ENCODE peak calls at places on chromosomes 16 and 17, in four cellular contexts. One of them, this sample, is unnamed.

GRCh38 chr17:57986841-57987581 is 1.0 kb downstream of the VEZF1 start:
- DNase-seq in MG63: peak; percentile 74
- DNase-seq in testis: peak; percentile 58
- DNase-seq in heart left ventricle: peak; percentile 64
- DNase-seq in this sample: no peak

GRCh38 chr17:978110-979093 is 1.2 kb downstream of the NXN start:
- DNase-seq in testis: no peak
- DNase-seq in heart left ventricle: peak; percentile 51
- DNase-seq in MG63: peak; percentile 49
- DNase-seq in this sample: no peak

GRCh38 chr17:48593126-48593829 is at the start of gene HOXB5:
- DNase-seq in MG63: no peak
- DNase-seq in heart left ventricle: no peak
- DNase-seq in testis: no peak
- DNase-seq in this sample: no peak

GRCh38 chr16:50207652-50208051 is 54.5 kb downstream of the TENT4B start:
- DNase-seq in testis: no peak
- DNase-seq in heart left ventricle: no peak
- DNase-seq in MG63: peak; percentile 12
- DNase-seq in this sample: no peak

GRCh38 chr16:29154676-29155121 is 169.8 kb downstream of the LAT start:
- DNase-seq in testis: no peak
- DNase-seq in heart left ventricle: peak; percentile 47
- DNase-seq in MG63: no peak
- DNase-seq in this sample: no peak

GRCh38 chr16:10362077-10362863 is 23.6 kb upstream of the ATF7IP2 start:
- DNase-seq in heart left ventricle: no peak
- DNase-seq in MG63: no peak
- DNase-seq in testis: no peak
- DNase-seq in this sample: peak; percentile 50

GRCh38 chr17:81636505-81637288 is at the start of the genes NPLOC4 and TSPAN10:
- DNase-seq in heart left ventricle: peak; percentile 88
- DNase-seq in testis: peak; percentile 82
- DNase-seq in MG63: peak; percentile 83
- DNase-seq in this sample: peak; percentile 85

GRCh38 chr16:24686678-24687077 is 42.8 kb upstream of the TNRC6A start:
- DNase-seq in MG63: no peak
- DNase-seq in testis: no peak
- DNase-seq in heart left ventricle: no peak
- DNase-seq in this sample: no peak

GRCh38 chr16:3003582-3004270 is 9.0 kb upstream of the CLDN9 start:
- DNase-seq in MG63: peak; percentile 100
- DNase-seq in heart left ventricle: peak; percentile 97
- DNase-seq in testis: peak; percentile 98
- DNase-seq in this sample: peak; percentile 98
- H3K4me3 ChIP-seq in MG63: peak overlapping the region; percentile 33
- H3K4me3 ChIP-seq in heart left ventricle: peak overlapping the region; percentile 37
- H3K4me3 ChIP-seq in testis: peak overlapping the region; percentile 27
- H3K4me3 ChIP-seq in this sample: no peak overlapping the region

GRCh38 chr16:2482181-2483107 is 7.5 kb downstream of the TBC1D24 start:
- DNase-seq in heart left ventricle: peak; percentile 68
- DNase-seq in testis: peak; percentile 71
- DNase-seq in MG63: peak; percentile 80
- DNase-seq in this sample: no peak
- H3K4me3 ChIP-seq in heart left ventricle: no peak overlapping the region
- H3K4me3 ChIP-seq in testis: no peak overlapping the region
- H3K4me3 ChIP-seq in MG63: no peak overlapping the region
- H3K4me3 ChIP-seq in this sample: no peak overlapping the region

DNA sequence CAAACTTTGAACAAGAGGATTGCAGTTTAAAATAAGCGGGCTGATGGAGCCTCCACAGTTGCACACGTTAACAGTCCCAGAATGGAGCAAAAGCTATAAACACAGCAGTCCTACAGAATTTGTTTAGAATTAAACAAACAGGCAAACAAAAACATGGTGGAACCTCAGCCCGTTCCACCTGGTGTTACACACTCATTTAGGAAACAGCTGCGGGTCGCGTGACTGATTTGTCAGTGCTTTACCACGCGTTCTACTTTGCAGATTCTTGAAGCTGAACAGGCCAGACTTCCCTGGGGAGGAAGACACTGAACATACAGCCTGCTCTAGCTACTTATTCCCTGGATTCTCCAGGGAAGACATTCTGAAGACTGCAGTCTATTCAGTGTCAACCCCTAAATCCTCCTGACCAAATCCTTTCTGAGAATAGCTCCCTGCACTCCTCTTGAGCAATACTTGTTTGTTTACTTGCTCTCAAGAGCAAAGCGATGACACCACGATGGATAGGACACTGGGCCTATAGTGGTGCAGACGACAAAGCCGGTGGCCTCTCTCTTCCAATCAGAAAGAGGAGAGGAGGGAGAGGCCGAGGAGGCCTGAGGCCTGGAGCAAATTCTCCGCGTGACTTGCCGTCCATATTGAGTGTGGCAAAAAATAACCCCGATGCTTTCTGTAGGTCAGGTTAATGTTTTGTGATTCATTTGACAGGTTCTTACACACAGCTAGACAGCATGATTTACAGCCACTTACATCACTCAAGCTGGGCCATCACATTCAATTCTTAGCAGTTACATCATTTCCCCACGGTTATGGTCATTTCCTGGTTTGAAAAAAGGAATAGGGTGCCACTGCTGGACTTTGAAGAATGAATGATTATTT is 4.0 kb upstream of the MAP1LC3B start:
- DNase-seq in heart left ventricle: peak; percentile 96
- DNase-seq in MG63: peak; percentile 93
- DNase-seq in testis: peak; percentile 97
- DNase-seq in this sample: peak; percentile 93
- H3K4me3 ChIP-seq in heart left ventricle: peak overlapping the region; percentile 42
- H3K4me3 ChIP-seq in MG63: no peak overlapping the region
- H3K4me3 ChIP-seq in testis: no peak overlapping the region
- H3K4me3 ChIP-seq in this sample: peak overlapping the region; percentile 27

GRCh38 chr16:56993204-56993603 is 3.8 kb downstream of the NLRC5 start:
- DNase-seq in heart left ventricle: no peak
- DNase-seq in testis: no peak
- DNase-seq in MG63: no peak
- DNase-seq in this sample: no peak

GRCh38 chr16:56988948-56989945 is at the start of gene NLRC5:
- DNase-seq in testis: peak; percentile 87
- DNase-seq in heart left ventricle: peak; percentile 90
- DNase-seq in MG63: peak; percentile 96
- DNase-seq in this sample: peak; percentile 88

GRCh38 chr16:56988161-56988947 is 1.0 kb upstream of the NLRC5 start:
- DNase-seq in testis: no peak
- DNase-seq in MG63: no peak
- DNase-seq in heart left ventricle: no peak
- DNase-seq in this sample: no peak

GRCh38 chr16:56989988-56990387 is 631 bp downstream of the NLRC5 start:
- DNase-seq in heart left ventricle: no peak
- DNase-seq in MG63: no peak
- DNase-seq in testis: no peak
- DNase-seq in this sample: no peak

GRCh38 chr16:56990407-56991286 is 1.3 kb downstream of the NLRC5 start:
- DNase-seq in heart left ventricle: no peak
- DNase-seq in testis: no peak
- DNase-seq in MG63: no peak
- DNase-seq in this sample: no peak
- H3K4me3 ChIP-seq in heart left ventricle: peak overlapping the region; percentile 94
- H3K4me3 ChIP-seq in testis: peak overlapping the region; percentile 79
- H3K4me3 ChIP-seq in MG63: peak overlapping the region; percentile 96
- H3K4me3 ChIP-seq in this sample: peak overlapping the region; percentile 73

GRCh38 chr16:20902426-20902825 is 1.9 kb downstream of the LYRM1 start:
- DNase-seq in heart left ventricle: no peak
- DNase-seq in MG63: no peak
- DNase-seq in testis: no peak
- DNase-seq in this sample: no peak

GRCh38 chr16:20903889-20904506 is 3.4 kb downstream of the LYRM1 start:
- DNase-seq in testis: no peak
- DNase-seq in heart left ventricle: no peak
- DNase-seq in MG63: no peak
- DNase-seq in this sample: no peak

GRCh38 chr16:20904507-20905079 is 4.0 kb downstream of the LYRM1 start:
- DNase-seq in testis: no peak
- DNase-seq in MG63: peak; percentile 50
- DNase-seq in heart left ventricle: no peak
- DNase-seq in this sample: peak; percentile 56

GRCh38 chr16:20901441-20902112 is 1.0 kb downstream of the LYRM1 start:
- DNase-seq in MG63: peak; percentile 48
- DNase-seq in heart left ventricle: peak; percentile 66
- DNase-seq in testis: peak; percentile 59
- DNase-seq in this sample: peak; percentile 28

DNA sequence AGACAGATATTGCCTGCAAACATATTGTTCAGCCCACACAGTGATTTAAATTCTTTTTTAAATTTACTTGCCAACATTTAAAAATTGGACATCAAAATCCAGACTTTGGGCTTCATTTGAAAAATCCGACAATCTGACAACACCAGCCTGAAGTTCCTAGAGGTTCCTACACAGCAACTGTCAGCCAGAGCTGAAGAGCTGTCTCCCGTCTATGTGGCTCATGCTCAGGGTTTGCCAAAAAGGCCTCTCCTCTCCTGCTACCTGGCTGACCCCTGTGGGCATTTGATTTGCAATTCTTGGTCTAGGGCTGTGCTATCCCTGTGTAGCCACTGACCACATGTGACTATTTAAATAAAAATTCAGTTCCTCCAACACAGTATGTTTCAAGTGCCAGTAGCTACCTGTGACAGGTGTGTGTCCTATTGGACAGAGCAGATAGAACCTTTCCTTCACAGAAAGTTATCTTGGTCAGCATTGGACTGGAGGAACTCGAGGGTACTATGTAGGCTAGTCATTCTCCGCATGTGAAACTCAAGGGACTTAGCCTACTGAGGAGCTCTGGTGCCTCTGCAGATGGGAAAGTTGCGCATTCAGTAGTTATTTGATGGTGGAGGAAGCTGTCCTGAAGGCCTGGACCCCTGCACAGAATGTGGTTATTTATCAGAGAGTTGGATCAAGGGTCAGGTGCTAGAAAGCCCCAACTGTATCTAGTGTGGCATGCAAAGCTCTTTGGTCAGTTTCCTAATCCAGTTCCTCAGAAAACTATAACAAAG is 2.7 kb downstream of the LYRM1 start:
- DNase-seq in testis: no peak
- DNase-seq in MG63: no peak
- DNase-seq in heart left ventricle: no peak
- DNase-seq in this sample: no peak
- H3K4me3 ChIP-seq in testis: no peak overlapping the region
- H3K4me3 ChIP-seq in MG63: no peak overlapping the region
- H3K4me3 ChIP-seq in heart left ventricle: no peak overlapping the region
- H3K4me3 ChIP-seq in this sample: peak overlapping the region; percentile 15

GRCh38 chr17:74757931-74758845 is 9.8 kb downstream of the NHERF1 start:
- DNase-seq in testis: no peak
- DNase-seq in MG63: no peak
- DNase-seq in heart left ventricle: peak; percentile 69
- DNase-seq in this sample: no peak
- H3K4me3 ChIP-seq in testis: no peak overlapping the region
- H3K4me3 ChIP-seq in MG63: no peak overlapping the region
- H3K4me3 ChIP-seq in heart left ventricle: peak overlapping the region; percentile 10
- H3K4me3 ChIP-seq in this sample: peak overlapping the region; percentile 60

DNA sequence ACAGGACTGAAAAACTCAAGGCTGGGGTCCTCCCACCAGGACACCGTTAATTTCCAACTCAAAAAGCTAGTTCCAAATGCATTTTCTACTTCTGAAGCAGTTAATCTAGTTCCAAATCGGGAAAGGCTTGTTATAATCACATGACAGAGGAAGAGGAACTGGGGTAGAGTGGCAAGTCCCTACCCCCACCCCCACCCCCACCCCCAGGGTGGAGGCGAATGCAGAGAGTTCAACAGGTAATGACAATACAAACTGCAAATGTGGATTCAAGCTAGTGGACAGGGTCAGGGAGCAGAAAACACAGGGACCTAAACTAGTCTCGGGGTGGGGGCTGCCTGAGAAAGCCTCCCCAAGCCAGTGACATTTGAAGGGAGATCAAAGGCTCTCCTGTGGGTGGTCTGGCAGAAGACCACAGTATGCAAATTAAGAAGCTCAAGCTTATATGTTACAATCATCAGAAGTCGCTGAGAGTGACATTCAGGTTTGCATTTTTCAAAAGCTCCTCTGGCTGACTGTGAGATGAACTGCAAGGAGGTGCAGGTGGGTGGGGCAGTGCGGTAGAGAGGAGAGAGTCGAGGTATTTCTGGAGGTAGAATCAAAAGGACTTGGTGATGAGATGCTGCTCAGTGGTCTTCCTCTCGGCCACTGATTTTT is 56.4 kb upstream of the SLC25A19 start:
- DNase-seq in MG63: no peak
- DNase-seq in testis: no peak
- DNase-seq in heart left ventricle: no peak
- DNase-seq in this sample: peak; percentile 58
- H3K4me3 ChIP-seq in MG63: no peak overlapping the region
- H3K4me3 ChIP-seq in testis: no peak overlapping the region
- H3K4me3 ChIP-seq in heart left ventricle: peak overlapping the region; percentile 35
- H3K4me3 ChIP-seq in this sample: peak overlapping the region; percentile 43

This sample was measured in naive thymus-derived CD4-positive, alpha-beta T cell.